ENCODE peak calls at places on chromosome 11, in five cellular contexts. H is stimulated activated CD8-positive, alpha-beta memory T cell treated with anti-CD3 and anti-CD28 coated beads, Interleukin-15, amount 100 ng/mL, for 24 hours; F is activated T-helper 1 cell treated with anti-CD3 and anti-CD28 coated beads, Interleukin-2, amount 50 U/mL, for 16 hours; B is NCI-H1105 treated with DMSO at 0.1 percent for 48 hours; D is stimulated activated CD4-positive, alpha-beta T cell treated with anti-CD3 and anti-CD28 coated beads, Interleukin-12 subunit alpha, Interleukin-12 subunit beta, amount 100 ng/mL, for 4 hours. Q is an unnamed sample.

GRCh38 chr11:111937859-111938258 is 716 bp downstream of the DIXDC1 start:
- DNase-seq in H (no peak), B (no peak), F (no peak), D (no peak), Q (no peak)

GRCh38 chr11:120021978-120022377 is 115.9 kb downstream of the TRIM29 start:
- DNase-seq in H (no peak), F (no peak), D (no peak), B (no peak), Q (no peak)

GRCh38 chr11:68383976-68384501 is 71.6 kb downstream of the LRP5 start:
- DNase-seq in F (peak; percentile 44), H (peak; percentile 53), B (peak; percentile 2), D (peak; percentile 68), Q (peak; percentile 18)

GRCh38 chr11:134784046-134784445 is 372.0 kb upstream of the B3GAT1 start:
- DNase-seq in F (no peak), H (no peak), D (no peak), B (no peak), Q (no peak)

GRCh38 chr11:87198266-87198881 is 160.6 kb downstream of the TMEM135 start:
- DNase-seq in B (no peak), D (no peak), F (no peak), H (no peak), Q (no peak)

GRCh38 chr11:21037836-21038235 is 368.4 kb downstream of the NELL1 start:
- DNase-seq in F (no peak), D (no peak), B (peak; percentile 52), H (no peak), Q (no peak)

GRCh38 chr11:57971272-57972012 is 52.2 kb upstream of the OR9Q1 start:
- DNase-seq in H (no peak), B (no peak), F (no peak), D (no peak), Q (no peak)

GRCh38 chr11:64710418-64711137 is 12.4 kb downstream of the NRXN2 start:
- DNase-seq in B (no peak), H (no peak), D (no peak), F (no peak), Q (no peak)

GRCh38 chr11:82818399-82819043 is 81.7 kb downstream of the PRCP start:
- DNase-seq in F (no peak), H (no peak), D (no peak), B (no peak), Q (peak; percentile 62)

Q was measured in NCI-H146.